ENCODE peak calls at places on chromosome 3, in nine cellular contexts. D is EL; V is SW480; J is CD8-positive, alpha-beta memory T cell; X is activated T-cell treated with anti-CD3 and anti-CD28 coated beads for 1 hour; U is stomach; O is fibroblast of villous mesenchyme; T is skeletal muscle cell; F is stimulated activated CD4-positive, alpha-beta T cell treated with anti-CD3 and anti-CD28 coated beads, Interleukin-1b, Interleukin-23, amount 100 ng/mL, for 24 hours. G is an unnamed sample.

GRCh38 chr3:172512363-172512762 is 10.9 kb downstream of the TNFSF10 start:
- DNase-seq in D (no peak), V (no peak), J (peak), X (peak), U (peak), O (peak), T (no peak), F (peak), G (no peak)

GRCh38 chr3:10169000-10169496 is 4.3 kb downstream of the IRAK2 start:
- DNase-seq in D (peak), V (no peak), J (no peak), X (no peak), U (no peak), O (no peak), T (no peak), F (no peak), G (peak)

GRCh38 chr3:17133637-17134545 is 249.1 kb downstream of the PLCL2 start:
- DNase-seq in D (no peak), V (no peak), J (no peak), X (no peak), U (no peak), O (no peak), T (no peak), F (no peak), G (no peak)

GRCh38 chr3:134654031-134654430 is 3.2 kb upstream of the KY start:
- DNase-seq in D (no peak), V (no peak), J (no peak), X (no peak), U (no peak), O (no peak), T (no peak), F (no peak), G (no peak)

GRCh38 chr3:46663611-46664135 is 29.8 kb downstream of the ALS2CL start:
- DNase-seq in D (no peak), V (peak), J (no peak), X (no peak), U (peak), O (peak), T (no peak), F (no peak), G (peak)

GRCh38 chr3:61725851-61726333 is 164.5 kb downstream of the PTPRG start:
- DNase-seq in D (peak), V (peak), J (no peak), X (no peak), U (no peak), O (peak), T (peak), F (no peak), G (no peak)

GRCh38 chr3:17166369-17166768 is 281.6 kb downstream of the PLCL2 start:
- DNase-seq in D (no peak), V (no peak), J (no peak), X (no peak), U (no peak), O (no peak), T (no peak), F (no peak), G (peak)

GRCh38 chr3:130834476-130834875 is 59.4 kb upstream of the ATP2C1 start:
- DNase-seq in D (no peak), V (no peak), J (no peak), X (no peak), U (no peak), O (no peak), T (no peak), F (no peak), G (no peak)

GRCh38 chr3:195032955-195033354 is 238.0 kb downstream of the XXYLT1 start:
- DNase-seq in D (no peak), V (no peak), J (no peak), X (no peak), U (no peak), O (no peak), T (no peak), F (no peak), G (no peak)

GRCh38 chr3:16818194-16818593 is 66.6 kb upstream of the PLCL2 start:
- DNase-seq in D (no peak), V (no peak), J (no peak), X (no peak), U (no peak), O (no peak), T (no peak), F (no peak), G (no peak)

GRCh38 chr3:18580268-18580667 is 155.1 kb upstream of the SATB1 start:
- DNase-seq in D (no peak), V (no peak), J (no peak), X (no peak), U (no peak), O (peak), T (no peak), F (no peak), G (peak)

GRCh38 chr3:150439657-150440056 is 31.6 kb downstream of the TSC22D2 start:
- DNase-seq in D (peak), V (no peak), J (no peak), X (no peak), U (no peak), O (no peak), T (no peak), F (no peak), G (no peak)

GRCh38 chr3:117399311-117400068 is 689.9 kb downstream of the TUSC7 start:
- DNase-seq in D (peak), V (no peak), J (no peak), X (no peak), U (no peak), O (no peak), T (no peak), F (no peak), G (no peak)

GRCh38 chr3:135868801-135869200 is 96.7 kb upstream of the PPP2R3A start:
- DNase-seq in D (no peak), V (no peak), J (no peak), X (no peak), U (no peak), O (no peak), T (no peak), F (no peak), G (no peak)

GRCh38 chr3:171116365-171116764 is 89.8 kb upstream of the SLC2A2 start:
- DNase-seq in D (peak), V (peak), J (no peak), X (no peak), U (no peak), O (no peak), T (no peak), F (no peak), G (no peak)

GRCh38 chr3:8888296-8888915 is 74.9 kb downstream of the RAD18 start:
- DNase-seq in D (peak), V (no peak), J (no peak), X (no peak), U (no peak), O (peak), T (peak), F (no peak), G (no peak)

GRCh38 chr3:182917134-182917533 is 63.2 kb downstream of the DCUN1D1 start:
- DNase-seq in D (no peak), V (no peak), J (no peak), X (no peak), U (no peak), O (no peak), T (no peak), F (no peak), G (no peak)

GRCh38 chr3:58071480-58071971 is 63.3 kb downstream of the FLNB start:
- DNase-seq in D (no peak), V (peak), J (no peak), X (no peak), U (no peak), O (no peak), T (no peak), F (no peak), G (peak)

GRCh38 chr3:182238141-182238540 is 526.4 kb downstream of the SOX2 start:
- DNase-seq in D (no peak), V (no peak), J (no peak), X (no peak), U (no peak), O (no peak), T (no peak), F (no peak), G (no peak)

G was measured in HT-29.